ENCODE peak calls at places on chromosomes 12 and 14, in seven cellular contexts. X, M, S, V, W, A and N are unnamed samples.

GRCh38 chr14:37598085-37598972 is 2.9 kb downstream of the TTC6 start:
- DNase-seq in X (no peak), M (no peak), S (no peak), V (no peak), W (peak), A (no peak), N (peak)

GRCh38 chr12:24909667-24910066 is 39.2 kb downstream of the BCAT1 start:
- DNase-seq in X (no peak), M (no peak), S (peak), V (peak), W (no peak), A (no peak), N (no peak)

GRCh38 chr12:122062832-122063690 is 15.5 kb upstream of the MLXIP start:
- DNase-seq in X (no peak), M (no peak), S (peak), V (peak), W (peak), A (no peak), N (no peak)

GRCh38 chr12:116291218-116291617 is 13.7 kb upstream of the MED13L start:
- DNase-seq in X (no peak), M (no peak), S (no peak), V (no peak), W (no peak), A (no peak), N (no peak)

GRCh38 chr12:110578522-110579238 is 4.4 kb downstream of the PPTC7 start:
- DNase-seq in X (peak), M (no peak), S (no peak), V (no peak), W (no peak), A (no peak), N (no peak)

GRCh38 chr14:26775765-26776577 is 178.1 kb upstream of the NOVA1 start:
- DNase-seq in X (no peak), M (no peak), S (peak), V (peak), W (no peak), A (no peak), N (no peak)

GRCh38 chr12:16573652-16574077 is 32.3 kb downstream of the LMO3 start:
- DNase-seq in X (no peak), M (no peak), S (peak), V (no peak), W (no peak), A (no peak), N (no peak)

GRCh38 chr12:5273709-5274108 is 158.2 kb upstream of the NTF3 start:
- DNase-seq in X (no peak), M (no peak), S (no peak), V (no peak), W (no peak), A (no peak), N (no peak)

GRCh38 chr12:32120419-32120818 is 13.8 kb downstream of the BICD1 start:
- DNase-seq in X (no peak), M (peak), S (peak), V (no peak), W (no peak), A (no peak), N (no peak)

GRCh38 chr14:67358914-67359313 is 690 bp downstream of the ATP6V1D start:
- DNase-seq in X (no peak), M (peak), S (no peak), V (no peak), W (peak), A (no peak), N (no peak)

GRCh38 chr14:61196792-61197191 is 84.3 kb downstream of the TMEM30B start:
- DNase-seq in X (no peak), M (no peak), S (no peak), V (no peak), W (peak), A (no peak), N (no peak)

GRCh38 chr14:34199585-34199984 is 248.7 kb upstream of the EGLN3 start:
- DNase-seq in X (peak), M (no peak), S (peak), V (peak), W (no peak), A (no peak), N (no peak)

GRCh38 chr14:51564986-51565604 is 86.6 kb upstream of the FRMD6 start:
- DNase-seq in X (no peak), M (no peak), S (no peak), V (peak), W (no peak), A (no peak), N (no peak)

GRCh38 chr12:82805812-82806497 is 119.2 kb downstream of the TMTC2 start:
- DNase-seq in X (no peak), M (no peak), S (peak), V (peak), W (no peak), A (no peak), N (no peak)

GRCh38 chr12:28459481-28459880 is 269.2 kb downstream of the CCDC91 start:
- DNase-seq in X (no peak), M (no peak), S (no peak), V (no peak), W (no peak), A (no peak), N (no peak)

GRCh38 chr12:76688627-76689026 is 75.3 kb upstream of the ZDHHC17 start:
- DNase-seq in X (no peak), M (peak), S (no peak), V (no peak), W (no peak), A (no peak), N (no peak)

GRCh38 chr12:9910716-9911421 is 21.3 kb downstream of the CLEC2A start:
- DNase-seq in X (no peak), M (no peak), S (no peak), V (peak), W (no peak), A (no peak), N (no peak)

GRCh38 chr14:101273091-101273490 is 288.2 kb upstream of the DIO3 start:
- DNase-seq in X (no peak), M (no peak), S (no peak), V (no peak), W (no peak), A (no peak), N (no peak)

GRCh38 chr12:16189849-16190248 is 87.6 kb downstream of the SLC15A5 start:
- DNase-seq in X (no peak), M (peak), S (peak), V (no peak), W (peak), A (no peak), N (no peak)

GRCh38 chr12:62625238-62625637 is 158.6 kb downstream of the MON2 start:
- DNase-seq in X (no peak), M (no peak), S (peak), V (no peak), W (no peak), A (no peak), N (no peak)

GRCh38 chr12:17810399-17810798 is 279.6 kb downstream of the RERGL start:
- DNase-seq in X (no peak), M (no peak), S (no peak), V (no peak), W (no peak), A (no peak), N (no peak)

GRCh38 chr14:94888108-94888507 is 118.2 kb upstream of the GSC start:
- DNase-seq in X (no peak), M (no peak), S (no peak), V (no peak), W (no peak), A (no peak), N (no peak)